ENCODE peak calls at places on chromosome 19, in seven cellular contexts. One of them, this sample, is unnamed.

GRCh38 chr19:58330458-58330857 is 3.7 kb downstream of the ZSCAN22 start:
- DNase-seq in HCT116: no peak
- DNase-seq in tibial nerve: no peak
- DNase-seq in A549: no peak
- DNase-seq in right lobe of liver: no peak
- DNase-seq in K562: peak
- DNase-seq in transverse colon: no peak
- DNase-seq in this sample: no peak

GRCh38 chr19:10389863-10390262 is 9.5 kb upstream of the TYK2 start:
- DNase-seq in HCT116: no peak
- DNase-seq in tibial nerve: no peak
- DNase-seq in A549: no peak
- DNase-seq in right lobe of liver: no peak
- DNase-seq in K562: no peak
- DNase-seq in transverse colon: no peak
- DNase-seq in this sample: no peak

GRCh38 chr19:35901854-35902661 is at the start of gene HCST:
- DNase-seq in HCT116: no peak
- DNase-seq in tibial nerve: no peak
- DNase-seq in A549: no peak
- DNase-seq in right lobe of liver: no peak
- DNase-seq in K562: no peak
- DNase-seq in transverse colon: peak
- DNase-seq in this sample: no peak

GRCh38 chr19:43774103-43774939 is 6.5 kb downstream of the KCNN4 start:
- DNase-seq in HCT116: no peak
- DNase-seq in tibial nerve: no peak
- DNase-seq in A549: no peak
- DNase-seq in right lobe of liver: peak
- DNase-seq in K562: peak
- DNase-seq in transverse colon: peak
- DNase-seq in this sample: peak

GRCh38 chr19:30349131-30349730 is 23.0 kb upstream of the ZNF536 start:
- DNase-seq in HCT116: no peak
- DNase-seq in tibial nerve: no peak
- DNase-seq in A549: no peak
- DNase-seq in right lobe of liver: no peak
- DNase-seq in K562: no peak
- DNase-seq in transverse colon: no peak
- DNase-seq in this sample: no peak

GRCh38 chr19:29752450-29753025 is 37.5 kb upstream of the C19orf12 start:
- DNase-seq in HCT116: no peak
- DNase-seq in tibial nerve: no peak
- DNase-seq in A549: no peak
- DNase-seq in right lobe of liver: no peak
- DNase-seq in K562: no peak
- DNase-seq in transverse colon: no peak
- DNase-seq in this sample: no peak

GRCh38 chr19:19550454-19550842 is 12.4 kb downstream of the CILP2 start:
- DNase-seq in HCT116: no peak
- DNase-seq in tibial nerve: no peak
- DNase-seq in A549: no peak
- DNase-seq in right lobe of liver: no peak
- DNase-seq in K562: no peak
- DNase-seq in transverse colon: no peak
- DNase-seq in this sample: no peak

GRCh38 chr19:47260476-47260875 is 4.2 kb downstream of the CCDC9 start:
- DNase-seq in HCT116: no peak
- DNase-seq in tibial nerve: no peak
- DNase-seq in A549: no peak
- DNase-seq in right lobe of liver: no peak
- DNase-seq in K562: no peak
- DNase-seq in transverse colon: no peak
- DNase-seq in this sample: no peak

GRCh38 chr19:12782424-12783225 is 7.3 kb upstream of the HOOK2 start:
- DNase-seq in HCT116: no peak
- DNase-seq in tibial nerve: peak
- DNase-seq in A549: peak
- DNase-seq in right lobe of liver: peak
- DNase-seq in K562: peak
- DNase-seq in transverse colon: peak
- DNase-seq in this sample: peak
- TF ChIP-seq POLR2A in HCT116: no peak
- TF ChIP-seq POLR2A in tibial nerve: peak
- TF ChIP-seq POLR2A in A549: no peak
- TF ChIP-seq POLR2A in right lobe of liver: peak
- TF ChIP-seq POLR2A in K562: peak
- TF ChIP-seq POLR2A in transverse colon: peak
- TF ChIP-seq POLR2A in this sample: no peak

GRCh38 chr19:15464394-15465385 is at the start of gene RASAL3:
- DNase-seq in HCT116: no peak
- DNase-seq in tibial nerve: no peak
- DNase-seq in A549: no peak
- DNase-seq in right lobe of liver: no peak
- DNase-seq in K562: no peak
- DNase-seq in transverse colon: peak
- DNase-seq in this sample: no peak

GRCh38 chr19:15461694-15462093 is 2.6 kb downstream of the RASAL3 start:
- DNase-seq in HCT116: no peak
- DNase-seq in tibial nerve: no peak
- DNase-seq in A549: no peak
- DNase-seq in right lobe of liver: no peak
- DNase-seq in K562: no peak
- DNase-seq in transverse colon: no peak
- DNase-seq in this sample: no peak

GRCh38 chr19:15466851-15467733 is 2.7 kb upstream of the RASAL3 start:
- DNase-seq in HCT116: no peak
- DNase-seq in tibial nerve: no peak
- DNase-seq in A549: peak
- DNase-seq in right lobe of liver: no peak
- DNase-seq in K562: no peak
- DNase-seq in transverse colon: peak
- DNase-seq in this sample: no peak

GRCh38 chr19:15467734-15468214 is 3.4 kb upstream of the RASAL3 start:
- DNase-seq in HCT116: no peak
- DNase-seq in tibial nerve: no peak
- DNase-seq in A549: no peak
- DNase-seq in right lobe of liver: no peak
- DNase-seq in K562: no peak
- DNase-seq in transverse colon: no peak
- DNase-seq in this sample: no peak

DNA sequence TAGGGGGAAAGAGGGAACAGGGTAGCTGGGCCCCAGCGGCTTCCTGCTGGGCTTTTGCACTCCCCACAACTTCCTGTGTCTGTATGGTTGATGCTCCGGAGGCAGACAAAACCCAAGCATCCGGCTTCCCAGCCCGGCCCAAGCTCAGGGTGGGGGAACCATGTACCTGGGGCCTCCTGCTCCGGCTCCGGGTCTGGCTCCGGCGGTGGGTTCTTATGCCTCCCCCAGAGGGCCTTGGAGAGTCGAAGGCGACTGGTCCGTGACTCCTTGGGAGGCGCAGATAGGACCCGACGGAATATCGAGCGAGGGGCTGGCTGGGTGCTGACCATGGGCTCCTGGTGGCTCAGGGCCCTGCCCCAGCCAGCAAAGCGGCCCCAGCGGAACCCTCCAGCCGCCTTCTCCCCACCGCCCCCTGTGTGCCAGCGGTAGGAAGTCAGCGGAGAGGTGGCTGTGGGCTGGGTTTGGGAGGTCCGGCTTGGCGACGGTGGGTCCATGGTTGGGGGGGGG is 426 bp downstream of the RASAL3 start:
- DNase-seq in HCT116: no peak
- DNase-seq in tibial nerve: no peak
- DNase-seq in A549: no peak
- DNase-seq in right lobe of liver: no peak
- DNase-seq in K562: no peak
- DNase-seq in transverse colon: peak
- DNase-seq in this sample: no peak
- TF ChIP-seq POLR2A in HCT116: no peak
- TF ChIP-seq POLR2A in tibial nerve: no peak
- TF ChIP-seq POLR2A in A549: no peak
- TF ChIP-seq POLR2A in right lobe of liver: no peak
- TF ChIP-seq POLR2A in K562: no peak
- TF ChIP-seq POLR2A in transverse colon: peak
- TF ChIP-seq POLR2A in this sample: no peak

GRCh38 chr19:39433480-39434079 is 2.2 kb downstream of the RPS16 start:
- DNase-seq in HCT116: no peak
- DNase-seq in tibial nerve: no peak
- DNase-seq in A549: peak
- DNase-seq in right lobe of liver: no peak
- DNase-seq in K562: no peak
- DNase-seq in transverse colon: no peak
- DNase-seq in this sample: no peak

GRCh38 chr19:39432677-39433025 is 3.1 kb downstream of the RPS16 start:
- DNase-seq in HCT116: no peak
- DNase-seq in tibial nerve: no peak
- DNase-seq in A549: no peak
- DNase-seq in right lobe of liver: no peak
- DNase-seq in K562: no peak
- DNase-seq in transverse colon: no peak
- DNase-seq in this sample: no peak

GRCh38 chr19:39428309-39429112 is 7.2 kb downstream of the RPS16 start:
- DNase-seq in HCT116: no peak
- DNase-seq in tibial nerve: peak
- DNase-seq in A549: peak
- DNase-seq in right lobe of liver: peak
- DNase-seq in K562: no peak
- DNase-seq in transverse colon: peak
- DNase-seq in this sample: peak

GRCh38 chr19:39427707-39428106 is 8.0 kb downstream of the RPS16 start:
- DNase-seq in HCT116: no peak
- DNase-seq in tibial nerve: no peak
- DNase-seq in A549: no peak
- DNase-seq in right lobe of liver: no peak
- DNase-seq in K562: no peak
- DNase-seq in transverse colon: no peak
- DNase-seq in this sample: no peak

DNA sequence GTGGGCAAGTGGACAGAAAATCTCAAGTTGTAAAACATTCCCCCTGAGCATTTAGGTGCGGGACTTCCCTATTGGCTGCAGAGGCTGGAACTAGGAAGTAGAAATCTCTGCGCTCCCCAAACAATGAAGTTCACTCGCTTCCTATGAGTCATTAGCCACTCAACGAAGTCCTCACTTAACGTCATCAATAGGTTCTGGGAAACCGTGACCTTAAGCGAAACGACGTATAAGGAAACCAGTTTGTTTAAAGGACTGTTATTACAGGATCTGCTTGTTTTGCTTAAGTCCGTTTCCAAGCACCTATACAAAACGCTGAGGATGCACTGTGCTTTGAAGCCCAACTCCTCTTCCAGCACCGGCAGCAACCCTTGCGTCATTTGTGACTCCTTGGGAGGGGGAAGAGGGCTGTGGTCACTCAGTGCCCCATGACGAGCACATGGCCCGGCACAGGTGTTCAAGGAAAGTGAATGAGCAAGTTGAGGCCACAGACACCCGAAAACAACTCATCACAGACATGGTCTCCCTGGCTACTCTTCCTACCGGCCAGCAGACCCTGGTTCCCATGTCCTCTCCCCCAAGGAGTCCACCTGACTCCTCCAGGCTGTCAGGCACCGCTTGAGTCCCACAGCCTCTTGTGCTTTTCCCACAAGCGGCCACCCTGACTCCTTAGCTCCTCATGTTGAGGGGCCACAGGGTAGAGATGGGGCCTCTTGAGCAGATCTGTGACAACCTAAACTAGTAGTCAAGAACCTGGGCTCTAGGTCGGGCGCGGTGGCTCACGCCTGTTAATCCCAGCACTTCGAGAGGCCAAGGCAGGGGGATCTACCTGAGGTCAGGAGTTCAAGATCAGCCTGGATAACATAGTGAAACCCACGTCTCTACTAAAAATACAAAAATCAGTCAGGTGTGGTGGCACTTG is 4.8 kb downstream of the RPS16 start:
- DNase-seq in HCT116: peak
- DNase-seq in tibial nerve: no peak
- DNase-seq in A549: peak
- DNase-seq in right lobe of liver: no peak
- DNase-seq in K562: peak
- DNase-seq in transverse colon: peak
- DNase-seq in this sample: no peak
- TF ChIP-seq POLR2A in HCT116: no peak
- TF ChIP-seq POLR2A in tibial nerve: no peak
- TF ChIP-seq POLR2A in A549: peak
- TF ChIP-seq POLR2A in right lobe of liver: no peak
- TF ChIP-seq POLR2A in K562: peak
- TF ChIP-seq POLR2A in transverse colon: peak
- TF ChIP-seq POLR2A in this sample: no peak

GRCh38 chr19:44889830-44890365 is 1.2 kb upstream of the TOMM40 start:
- DNase-seq in HCT116: no peak
- DNase-seq in tibial nerve: no peak
- DNase-seq in A549: no peak
- DNase-seq in right lobe of liver: no peak
- DNase-seq in K562: no peak
- DNase-seq in transverse colon: no peak
- DNase-seq in this sample: no peak

GRCh38 chr19:44892932-44893331 is 1.9 kb downstream of the TOMM40 start:
- DNase-seq in HCT116: no peak
- DNase-seq in tibial nerve: no peak
- DNase-seq in A549: no peak
- DNase-seq in right lobe of liver: no peak
- DNase-seq in K562: no peak
- DNase-seq in transverse colon: no peak
- DNase-seq in this sample: no peak

GRCh38 chr19:44893704-44894103 is 2.6 kb downstream of the TOMM40 start:
- DNase-seq in HCT116: no peak
- DNase-seq in tibial nerve: no peak
- DNase-seq in A549: no peak
- DNase-seq in right lobe of liver: no peak
- DNase-seq in K562: no peak
- DNase-seq in transverse colon: no peak
- DNase-seq in this sample: no peak

GRCh38 chr19:44890366-44891015 is 563 bp upstream of the TOMM40 start:
- DNase-seq in HCT116: peak
- DNase-seq in tibial nerve: no peak
- DNase-seq in A549: peak
- DNase-seq in right lobe of liver: no peak
- DNase-seq in K562: peak
- DNase-seq in transverse colon: no peak
- DNase-seq in this sample: peak

DNA sequence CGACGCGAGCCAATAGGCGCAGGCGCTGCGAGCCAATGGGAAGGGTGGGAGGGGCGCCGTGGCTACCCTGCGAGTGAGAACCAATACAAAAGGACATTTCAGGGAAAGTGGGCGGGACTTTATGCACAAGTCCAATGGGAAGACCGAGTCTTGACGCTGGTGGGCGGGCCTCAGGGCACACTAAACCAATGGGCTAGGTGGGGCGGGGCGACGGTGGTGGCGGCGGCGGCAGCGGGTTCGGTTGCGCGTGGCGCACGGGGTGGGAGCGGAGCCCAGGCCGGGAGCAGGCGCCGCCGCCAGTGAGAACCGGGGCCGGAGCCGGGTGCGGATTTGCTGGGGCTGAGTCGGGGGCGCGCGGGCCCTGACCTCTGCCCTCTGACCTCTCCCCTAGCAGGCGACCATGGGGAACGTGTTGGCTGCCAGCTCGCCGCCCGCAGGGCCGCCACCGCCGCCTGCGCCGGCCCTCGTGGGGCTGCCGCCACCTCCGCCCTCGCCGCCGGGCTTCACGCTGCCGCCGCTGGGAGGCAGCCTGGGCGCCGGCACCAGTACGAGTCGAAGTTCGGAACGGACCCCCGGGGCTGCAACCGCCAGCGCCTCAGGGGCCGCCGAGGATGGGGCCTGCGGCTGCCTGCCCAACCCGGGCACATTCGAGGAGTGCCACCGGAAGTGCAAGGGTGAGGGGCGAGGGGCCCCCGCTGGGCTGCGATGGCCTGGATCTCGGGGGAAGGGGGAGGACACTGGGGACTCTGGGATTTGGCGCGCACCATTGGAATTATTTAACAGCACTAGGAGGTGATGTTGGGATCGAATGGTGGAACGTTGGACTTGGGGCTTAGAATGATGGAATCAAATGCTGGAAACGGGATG is at the start of gene TOMM40:
- DNase-seq in HCT116: no peak
- DNase-seq in tibial nerve: peak
- DNase-seq in A549: peak
- DNase-seq in right lobe of liver: peak
- DNase-seq in K562: no peak
- DNase-seq in transverse colon: peak
- DNase-seq in this sample: no peak
- TF ChIP-seq POLR2A in HCT116: no peak
- TF ChIP-seq POLR2A in tibial nerve: no peak
- TF ChIP-seq POLR2A in A549: peak
- TF ChIP-seq POLR2A in right lobe of liver: peak
- TF ChIP-seq POLR2A in K562: peak
- TF ChIP-seq POLR2A in transverse colon: peak
- TF ChIP-seq POLR2A in this sample: no peak